ENCODE peak calls at places on chromosomes 16 and 17, in four cellular contexts. One of them, this sample, is unnamed.

GRCh38 chr16:20763461-20764232 is at the start of gene ACSM3:
- DNase-seq in stimulated activated CD4-positive, alpha-beta T cell treated with anti-CD3 and anti-CD28 coated beads, Interleukin-15, amount 100 ng/mL, for 24 hours: peak
- DNase-seq in mucosa of descending colon: peak
- DNase-seq in stimulated activated naive CD4-positive, alpha-beta T cell: peak
- DNase-seq in this sample: peak

GRCh38 chr16:15055141-15056053 is 477 bp downstream of the NTAN1 start:
- DNase-seq in stimulated activated CD4-positive, alpha-beta T cell treated with anti-CD3 and anti-CD28 coated beads, Interleukin-15, amount 100 ng/mL, for 24 hours: peak
- DNase-seq in mucosa of descending colon: peak
- DNase-seq in stimulated activated naive CD4-positive, alpha-beta T cell: peak
- DNase-seq in this sample: peak

GRCh38 chr17:53032861-53033271 is 789.9 kb upstream of the KIF2B start:
- DNase-seq in stimulated activated CD4-positive, alpha-beta T cell treated with anti-CD3 and anti-CD28 coated beads, Interleukin-15, amount 100 ng/mL, for 24 hours: no peak
- DNase-seq in mucosa of descending colon: peak
- DNase-seq in stimulated activated naive CD4-positive, alpha-beta T cell: no peak
- DNase-seq in this sample: peak

GRCh38 chr17:44968225-44969143 is at the start of gene C1QL1:
- DNase-seq in stimulated activated CD4-positive, alpha-beta T cell treated with anti-CD3 and anti-CD28 coated beads, Interleukin-15, amount 100 ng/mL, for 24 hours: peak
- DNase-seq in mucosa of descending colon: peak
- DNase-seq in stimulated activated naive CD4-positive, alpha-beta T cell: peak
- DNase-seq in this sample: peak

GRCh38 chr17:72588961-72589360 is 468.1 kb downstream of the SOX9 start:
- DNase-seq in stimulated activated CD4-positive, alpha-beta T cell treated with anti-CD3 and anti-CD28 coated beads, Interleukin-15, amount 100 ng/mL, for 24 hours: peak
- DNase-seq in mucosa of descending colon: peak
- DNase-seq in stimulated activated naive CD4-positive, alpha-beta T cell: no peak
- DNase-seq in this sample: peak

GRCh38 chr17:39854909-39855308 is 9.2 kb downstream of the IKZF3 start:
- DNase-seq in stimulated activated CD4-positive, alpha-beta T cell treated with anti-CD3 and anti-CD28 coated beads, Interleukin-15, amount 100 ng/mL, for 24 hours: no peak
- DNase-seq in mucosa of descending colon: no peak
- DNase-seq in stimulated activated naive CD4-positive, alpha-beta T cell: no peak
- DNase-seq in this sample: no peak

GRCh38 chr16:76199681-76200210 is 77.5 kb upstream of the CNTNAP4 start:
- DNase-seq in stimulated activated CD4-positive, alpha-beta T cell treated with anti-CD3 and anti-CD28 coated beads, Interleukin-15, amount 100 ng/mL, for 24 hours: no peak
- DNase-seq in mucosa of descending colon: no peak
- DNase-seq in stimulated activated naive CD4-positive, alpha-beta T cell: no peak
- DNase-seq in this sample: no peak

GRCh38 chr17:40071720-40072480 is 9.1 kb downstream of the THRA start:
- DNase-seq in stimulated activated CD4-positive, alpha-beta T cell treated with anti-CD3 and anti-CD28 coated beads, Interleukin-15, amount 100 ng/mL, for 24 hours: no peak
- DNase-seq in mucosa of descending colon: peak
- DNase-seq in stimulated activated naive CD4-positive, alpha-beta T cell: no peak
- DNase-seq in this sample: peak

GRCh38 chr16:30458561-30459394 is 13.1 kb upstream of the SEPHS2 start:
- DNase-seq in stimulated activated CD4-positive, alpha-beta T cell treated with anti-CD3 and anti-CD28 coated beads, Interleukin-15, amount 100 ng/mL, for 24 hours: peak
- DNase-seq in mucosa of descending colon: peak
- DNase-seq in stimulated activated naive CD4-positive, alpha-beta T cell: peak
- DNase-seq in this sample: peak

GRCh38 chr16:83804366-83804765 is 3.4 kb upstream of the HSBP1 start:
- DNase-seq in stimulated activated CD4-positive, alpha-beta T cell treated with anti-CD3 and anti-CD28 coated beads, Interleukin-15, amount 100 ng/mL, for 24 hours: no peak
- DNase-seq in mucosa of descending colon: no peak
- DNase-seq in stimulated activated naive CD4-positive, alpha-beta T cell: no peak
- DNase-seq in this sample: no peak

GRCh38 chr16:68234188-68235104 is 1.5 kb downstream of the ESRP2 start:
- DNase-seq in stimulated activated CD4-positive, alpha-beta T cell treated with anti-CD3 and anti-CD28 coated beads, Interleukin-15, amount 100 ng/mL, for 24 hours: no peak
- DNase-seq in mucosa of descending colon: peak
- DNase-seq in stimulated activated naive CD4-positive, alpha-beta T cell: no peak
- DNase-seq in this sample: peak

GRCh38 chr17:40980594-40980993 is 3.5 kb downstream of the KRT40 start:
- DNase-seq in stimulated activated CD4-positive, alpha-beta T cell treated with anti-CD3 and anti-CD28 coated beads, Interleukin-15, amount 100 ng/mL, for 24 hours: no peak
- DNase-seq in mucosa of descending colon: no peak
- DNase-seq in stimulated activated naive CD4-positive, alpha-beta T cell: no peak
- DNase-seq in this sample: peak

GRCh38 chr16:52235186-52235585 is 311.8 kb downstream of the TOX3 start:
- DNase-seq in stimulated activated CD4-positive, alpha-beta T cell treated with anti-CD3 and anti-CD28 coated beads, Interleukin-15, amount 100 ng/mL, for 24 hours: no peak
- DNase-seq in mucosa of descending colon: no peak
- DNase-seq in stimulated activated naive CD4-positive, alpha-beta T cell: no peak
- DNase-seq in this sample: no peak

GRCh38 chr16:87076950-87077749 is 240.0 kb downstream of the C16orf95 start:
- DNase-seq in stimulated activated CD4-positive, alpha-beta T cell treated with anti-CD3 and anti-CD28 coated beads, Interleukin-15, amount 100 ng/mL, for 24 hours: peak
- DNase-seq in mucosa of descending colon: peak
- DNase-seq in stimulated activated naive CD4-positive, alpha-beta T cell: no peak
- DNase-seq in this sample: peak

GRCh38 chr17:76132574-76133338 is 8.3 kb downstream of the FOXJ1 start:
- DNase-seq in stimulated activated CD4-positive, alpha-beta T cell treated with anti-CD3 and anti-CD28 coated beads, Interleukin-15, amount 100 ng/mL, for 24 hours: no peak
- DNase-seq in mucosa of descending colon: peak
- DNase-seq in stimulated activated naive CD4-positive, alpha-beta T cell: no peak
- DNase-seq in this sample: peak

GRCh38 chr17:74457146-74457819 is 9.2 kb upstream of the CD300A start:
- DNase-seq in stimulated activated CD4-positive, alpha-beta T cell treated with anti-CD3 and anti-CD28 coated beads, Interleukin-15, amount 100 ng/mL, for 24 hours: peak
- DNase-seq in mucosa of descending colon: peak
- DNase-seq in stimulated activated naive CD4-positive, alpha-beta T cell: no peak
- DNase-seq in this sample: peak

GRCh38 chr17:78458091-78458490 is 79.6 kb downstream of the PGS1 start:
- DNase-seq in stimulated activated CD4-positive, alpha-beta T cell treated with anti-CD3 and anti-CD28 coated beads, Interleukin-15, amount 100 ng/mL, for 24 hours: no peak
- DNase-seq in mucosa of descending colon: no peak
- DNase-seq in stimulated activated naive CD4-positive, alpha-beta T cell: no peak
- DNase-seq in this sample: no peak

GRCh38 chr16:29806096-29806579 is at the start of gene MAZ:
- DNase-seq in stimulated activated CD4-positive, alpha-beta T cell treated with anti-CD3 and anti-CD28 coated beads, Interleukin-15, amount 100 ng/mL, for 24 hours: peak
- DNase-seq in mucosa of descending colon: no peak
- DNase-seq in stimulated activated naive CD4-positive, alpha-beta T cell: no peak
- DNase-seq in this sample: no peak

GRCh38 chr16:46883353-46883689 is 841 bp upstream of the GPT2 start:
- DNase-seq in stimulated activated CD4-positive, alpha-beta T cell treated with anti-CD3 and anti-CD28 coated beads, Interleukin-15, amount 100 ng/mL, for 24 hours: no peak
- DNase-seq in mucosa of descending colon: peak
- DNase-seq in stimulated activated naive CD4-positive, alpha-beta T cell: no peak
- DNase-seq in this sample: no peak

GRCh38 chr17:32298298-32298697 is 32.7 kb downstream of the RHBDL3 start:
- DNase-seq in stimulated activated CD4-positive, alpha-beta T cell treated with anti-CD3 and anti-CD28 coated beads, Interleukin-15, amount 100 ng/mL, for 24 hours: no peak
- DNase-seq in mucosa of descending colon: no peak
- DNase-seq in stimulated activated naive CD4-positive, alpha-beta T cell: no peak
- DNase-seq in this sample: no peak

GRCh38 chr16:58021661-58022551 is 3.6 kb upstream of the MMP15 start:
- DNase-seq in stimulated activated CD4-positive, alpha-beta T cell treated with anti-CD3 and anti-CD28 coated beads, Interleukin-15, amount 100 ng/mL, for 24 hours: no peak
- DNase-seq in mucosa of descending colon: no peak
- DNase-seq in stimulated activated naive CD4-positive, alpha-beta T cell: no peak
- DNase-seq in this sample: no peak

GRCh38 chr16:70151941-70152509 is 21.6 kb upstream of the CLEC18C start:
- DNase-seq in stimulated activated CD4-positive, alpha-beta T cell treated with anti-CD3 and anti-CD28 coated beads, Interleukin-15, amount 100 ng/mL, for 24 hours: no peak
- DNase-seq in mucosa of descending colon: no peak
- DNase-seq in stimulated activated naive CD4-positive, alpha-beta T cell: no peak
- DNase-seq in this sample: no peak

GRCh38 chr16:31344712-31345111 is 10.3 kb upstream of the ITGAX start:
- DNase-seq in stimulated activated CD4-positive, alpha-beta T cell treated with anti-CD3 and anti-CD28 coated beads, Interleukin-15, amount 100 ng/mL, for 24 hours: no peak
- DNase-seq in mucosa of descending colon: no peak
- DNase-seq in stimulated activated naive CD4-positive, alpha-beta T cell: no peak
- DNase-seq in this sample: peak

GRCh38 chr16:9843424-9844013 is 338.7 kb downstream of the GRIN2A start:
- DNase-seq in stimulated activated CD4-positive, alpha-beta T cell treated with anti-CD3 and anti-CD28 coated beads, Interleukin-15, amount 100 ng/mL, for 24 hours: no peak
- DNase-seq in mucosa of descending colon: no peak
- DNase-seq in stimulated activated naive CD4-positive, alpha-beta T cell: no peak
- DNase-seq in this sample: no peak

GRCh38 chr17:55413825-55414489 is 7.7 kb downstream of the MMD start:
- DNase-seq in stimulated activated CD4-positive, alpha-beta T cell treated with anti-CD3 and anti-CD28 coated beads, Interleukin-15, amount 100 ng/mL, for 24 hours: no peak
- DNase-seq in mucosa of descending colon: no peak
- DNase-seq in stimulated activated naive CD4-positive, alpha-beta T cell: no peak
- DNase-seq in this sample: no peak

GRCh38 chr17:80751070-80751459 is 206.4 kb downstream of the RPTOR start:
- DNase-seq in stimulated activated CD4-positive, alpha-beta T cell treated with anti-CD3 and anti-CD28 coated beads, Interleukin-15, amount 100 ng/mL, for 24 hours: no peak
- DNase-seq in mucosa of descending colon: no peak
- DNase-seq in stimulated activated naive CD4-positive, alpha-beta T cell: no peak
- DNase-seq in this sample: no peak

GRCh38 chr16:49952386-49952785 is 72.6 kb upstream of the CNEP1R1 start:
- DNase-seq in stimulated activated CD4-positive, alpha-beta T cell treated with anti-CD3 and anti-CD28 coated beads, Interleukin-15, amount 100 ng/mL, for 24 hours: no peak
- DNase-seq in mucosa of descending colon: no peak
- DNase-seq in stimulated activated naive CD4-positive, alpha-beta T cell: no peak
- DNase-seq in this sample: no peak

GRCh38 chr17:42623732-42624596 is 14.5 kb downstream of the TUBG1 start:
- DNase-seq in stimulated activated CD4-positive, alpha-beta T cell treated with anti-CD3 and anti-CD28 coated beads, Interleukin-15, amount 100 ng/mL, for 24 hours: no peak
- DNase-seq in mucosa of descending colon: peak
- DNase-seq in stimulated activated naive CD4-positive, alpha-beta T cell: no peak
- DNase-seq in this sample: no peak

GRCh38 chr17:76467809-76468633 is 618 bp downstream of the AANAT start:
- DNase-seq in stimulated activated CD4-positive, alpha-beta T cell treated with anti-CD3 and anti-CD28 coated beads, Interleukin-15, amount 100 ng/mL, for 24 hours: no peak
- DNase-seq in mucosa of descending colon: no peak
- DNase-seq in stimulated activated naive CD4-positive, alpha-beta T cell: no peak
- DNase-seq in this sample: no peak